ENCODE peak calls at places on chromosomes 2 and 18, in five cellular contexts. A is GM06990; F is activated CD4-positive, alpha-beta T cell treated with anti-CD3 and anti-CD28 coated beads, Interleukin-2, amount 10 ng/mL, durations not matched to agents 7 days and 5 days; C is SJSA1; S is bronchial epithelial cell. V is an unnamed sample.

GRCh38 chr2:84492571-84492970 is 23.7 kb upstream of the DNAH6 start:
- DNase-seq in S (no peak), F (no peak), A (no peak), C (peak), V (no peak)

GRCh38 chr2:223570784-223571183 is 31.4 kb downstream of the SCG2 start:
- DNase-seq in F (no peak), A (no peak), C (no peak), S (no peak), V (no peak)

GRCh38 chr18:22378672-22379282 is 38.9 kb downstream of the CTAGE1 start:
- DNase-seq in F (no peak), S (peak), C (peak), A (no peak), V (peak)

GRCh38 chr2:70887550-70888229 is 48.0 kb upstream of the ATP6V1B1 start:
- DNase-seq in C (no peak), S (no peak), F (peak), A (no peak), V (no peak)

GRCh38 chr18:58027341-58027740 is 16.7 kb upstream of the NEDD4L start:
- DNase-seq in F (no peak), C (no peak), S (no peak), A (no peak), V (no peak)

GRCh38 chr2:98457045-98457696 is 12.5 kb downstream of the INPP4A start:
- DNase-seq in A (no peak), F (no peak), S (peak), C (peak), V (no peak)

GRCh38 chr2:68463287-68463877 is 3.7 kb downstream of the FBXO48 start:
- DNase-seq in S (peak), A (no peak), F (peak), C (peak), V (peak)

GRCh38 chr2:199160677-199161465 is 296.9 kb downstream of the SATB2 start:
- DNase-seq in C (peak), F (no peak), S (peak), A (no peak), V (peak)

GRCh38 chr18:47901624-47902362 is 28.7 kb downstream of the SMAD2 start:
- DNase-seq in A (peak), F (peak), S (no peak), C (no peak), V (no peak)

GRCh38 chr18:74255022-74255658 is 36.6 kb downstream of the CYB5A start:
- DNase-seq in C (peak), F (no peak), S (peak), A (no peak), V (no peak)

GRCh38 chr2:84953535-84953934 is 17.4 kb upstream of the KCMF1 start:
- DNase-seq in A (no peak), S (no peak), F (no peak), C (no peak), V (peak)